ENCODE peak calls at places on chromosomes 3 and 15, in six cellular contexts. One of them, this sample, is unnamed.
A peak's percentile ranks its signal among the peaks of the same experiment; 100 is the strongest.

GRCh38 chr3:171781711-171782127 is 28.6 kb downstream of the PLD1 start:
- DNase-seq in left ventricle myocardium inferior: no peak
- DNase-seq in neuronal stem cell: no peak
- DNase-seq in iPS DF 6.9: no peak
- DNase-seq in right atrium auricular region: no peak
- DNase-seq in tibial nerve: no peak
- DNase-seq in this sample: peak; percentile 90

GRCh38 chr3:121995190-121996137 is 26.6 kb downstream of the ILDR1 start:
- DNase-seq in neuronal stem cell: peak; percentile 35
- DNase-seq in left ventricle myocardium inferior: peak; percentile 31
- DNase-seq in iPS DF 6.9: peak; percentile 72
- DNase-seq in right atrium auricular region: peak; percentile 61
- DNase-seq in tibial nerve: peak; percentile 20
- DNase-seq in this sample: peak; percentile 76

GRCh38 chr3:156216852-156217251 is 96.5 kb downstream of the KCNAB1 start:
- DNase-seq in tibial nerve: no peak
- DNase-seq in iPS DF 6.9: no peak
- DNase-seq in right atrium auricular region: no peak
- DNase-seq in left ventricle myocardium inferior: no peak
- DNase-seq in neuronal stem cell: no peak
- DNase-seq in this sample: no peak

GRCh38 chr15:43776101-43776717 is 557 bp downstream of the ELL3 start:
- DNase-seq in tibial nerve: no peak
- DNase-seq in iPS DF 6.9: no peak
- DNase-seq in left ventricle myocardium inferior: no peak
- DNase-seq in right atrium auricular region: no peak
- DNase-seq in neuronal stem cell: peak; percentile 14
- DNase-seq in this sample: no peak

GRCh38 chr3:178750639-178751038 is 214.4 kb downstream of the KCNMB2 start:
- DNase-seq in iPS DF 6.9: no peak
- DNase-seq in left ventricle myocardium inferior: no peak
- DNase-seq in tibial nerve: no peak
- DNase-seq in neuronal stem cell: no peak
- DNase-seq in right atrium auricular region: no peak
- DNase-seq in this sample: no peak

GRCh38 chr3:66418432-66419052 is 82.3 kb downstream of the LRIG1 start:
- DNase-seq in tibial nerve: no peak
- DNase-seq in left ventricle myocardium inferior: peak; percentile 51
- DNase-seq in neuronal stem cell: no peak
- DNase-seq in right atrium auricular region: no peak
- DNase-seq in iPS DF 6.9: no peak
- DNase-seq in this sample: no peak

GRCh38 chr3:87145553-87145952 is 81.6 kb upstream of the CHMP2B start:
- DNase-seq in tibial nerve: no peak
- DNase-seq in iPS DF 6.9: peak; percentile 66
- DNase-seq in left ventricle myocardium inferior: no peak
- DNase-seq in neuronal stem cell: no peak
- DNase-seq in right atrium auricular region: no peak
- DNase-seq in this sample: peak; percentile 27

GRCh38 chr3:118970819-118971218 is 63.8 kb downstream of the IGSF11 start:
- DNase-seq in neuronal stem cell: no peak
- DNase-seq in tibial nerve: no peak
- DNase-seq in right atrium auricular region: no peak
- DNase-seq in iPS DF 6.9: no peak
- DNase-seq in left ventricle myocardium inferior: no peak
- DNase-seq in this sample: no peak

GRCh38 chr3:32438596-32439344 is 47.1 kb downstream of the CMTM7 start:
- DNase-seq in iPS DF 6.9: no peak
- DNase-seq in tibial nerve: no peak
- DNase-seq in neuronal stem cell: no peak
- DNase-seq in left ventricle myocardium inferior: no peak
- DNase-seq in right atrium auricular region: peak; percentile 38
- DNase-seq in this sample: no peak

GRCh38 chr15:35696767-35697231 is 150.8 kb upstream of the DPH6 start:
- DNase-seq in iPS DF 6.9: no peak
- DNase-seq in tibial nerve: no peak
- DNase-seq in right atrium auricular region: no peak
- DNase-seq in left ventricle myocardium inferior: no peak
- DNase-seq in neuronal stem cell: no peak
- DNase-seq in this sample: peak; percentile 80

GRCh38 chr3:45124379-45124778 is 21.8 kb downstream of the CDCP1 start:
- DNase-seq in left ventricle myocardium inferior: no peak
- DNase-seq in right atrium auricular region: no peak
- DNase-seq in tibial nerve: no peak
- DNase-seq in iPS DF 6.9: no peak
- DNase-seq in neuronal stem cell: no peak
- DNase-seq in this sample: peak; percentile 86

GRCh38 chr3:151169700-151170224 is 33.3 kb downstream of the GPR171 start:
- DNase-seq in iPS DF 6.9: no peak
- DNase-seq in left ventricle myocardium inferior: peak; percentile 55
- DNase-seq in neuronal stem cell: no peak
- DNase-seq in right atrium auricular region: peak; percentile 75
- DNase-seq in tibial nerve: no peak
- DNase-seq in this sample: peak; percentile 21

GRCh38 chr3:177039875-177040274 is 157.4 kb downstream of the TBL1XR1 start:
- DNase-seq in iPS DF 6.9: no peak
- DNase-seq in tibial nerve: no peak
- DNase-seq in right atrium auricular region: no peak
- DNase-seq in left ventricle myocardium inferior: no peak
- DNase-seq in neuronal stem cell: no peak
- DNase-seq in this sample: no peak

GRCh38 chr15:32643907-32644445 is 2.5 kb downstream of the SCG5 start:
- DNase-seq in right atrium auricular region: no peak
- DNase-seq in tibial nerve: no peak
- DNase-seq in iPS DF 6.9: no peak
- DNase-seq in neuronal stem cell: no peak
- DNase-seq in left ventricle myocardium inferior: no peak
- DNase-seq in this sample: no peak

GRCh38 chr3:176193032-176193698 is 1004.1 kb downstream of the TBL1XR1 start:
- DNase-seq in neuronal stem cell: no peak
- DNase-seq in right atrium auricular region: no peak
- DNase-seq in left ventricle myocardium inferior: no peak
- DNase-seq in tibial nerve: no peak
- DNase-seq in iPS DF 6.9: no peak
- DNase-seq in this sample: no peak

GRCh38 chr15:90035095-90035834 is 34.1 kb downstream of the ZNF710 start:
- DNase-seq in tibial nerve: no peak
- DNase-seq in iPS DF 6.9: no peak
- DNase-seq in left ventricle myocardium inferior: peak; percentile 45
- DNase-seq in right atrium auricular region: peak; percentile 71
- DNase-seq in neuronal stem cell: no peak
- DNase-seq in this sample: peak; percentile 67

GRCh38 chr3:193829781-193830180 is 236.8 kb downstream of the OPA1 start:
- DNase-seq in left ventricle myocardium inferior: no peak
- DNase-seq in tibial nerve: no peak
- DNase-seq in iPS DF 6.9: no peak
- DNase-seq in right atrium auricular region: no peak
- DNase-seq in neuronal stem cell: no peak
- DNase-seq in this sample: peak; percentile 38

GRCh38 chr15:92914103-92914499 is 14.0 kb downstream of the CHD2 start:
- DNase-seq in tibial nerve: no peak
- DNase-seq in left ventricle myocardium inferior: no peak
- DNase-seq in neuronal stem cell: no peak
- DNase-seq in iPS DF 6.9: no peak
- DNase-seq in right atrium auricular region: no peak
- DNase-seq in this sample: no peak

GRCh38 chr3:279325-279724 is 82.8 kb downstream of the CHL1 start:
- DNase-seq in right atrium auricular region: no peak
- DNase-seq in neuronal stem cell: no peak
- DNase-seq in iPS DF 6.9: no peak
- DNase-seq in tibial nerve: no peak
- DNase-seq in left ventricle myocardium inferior: no peak
- DNase-seq in this sample: no peak

GRCh38 chr15:62059818-62060115 is 480 bp downstream of the VPS13C start:
- DNase-seq in iPS DF 6.9: no peak
- DNase-seq in right atrium auricular region: no peak
- DNase-seq in neuronal stem cell: no peak
- DNase-seq in left ventricle myocardium inferior: peak; percentile 49
- DNase-seq in tibial nerve: peak; percentile 15
- DNase-seq in this sample: peak; percentile 48

GRCh38 chr3:13853978-13854296 is 25.9 kb downstream of the WNT7A start:
- DNase-seq in left ventricle myocardium inferior: no peak
- DNase-seq in iPS DF 6.9: no peak
- DNase-seq in tibial nerve: no peak
- DNase-seq in neuronal stem cell: no peak
- DNase-seq in right atrium auricular region: no peak
- DNase-seq in this sample: no peak

GRCh38 chr3:103158183-103158582 is 723.4 kb downstream of the ZPLD1 start:
- DNase-seq in iPS DF 6.9: no peak
- DNase-seq in right atrium auricular region: no peak
- DNase-seq in left ventricle myocardium inferior: no peak
- DNase-seq in tibial nerve: no peak
- DNase-seq in neuronal stem cell: no peak
- DNase-seq in this sample: no peak
- H3K4me3 ChIP-seq in iPS DF 6.9: no peak overlapping the region
- H3K4me3 ChIP-seq in right atrium auricular region: no peak overlapping the region
- H3K4me3 ChIP-seq in left ventricle myocardium inferior: no peak overlapping the region
- H3K4me3 ChIP-seq in tibial nerve: no peak overlapping the region
- H3K4me3 ChIP-seq in neuronal stem cell: no peak overlapping the region
- H3K4me3 ChIP-seq in this sample: no peak overlapping the region

GRCh38 chr3:62366093-62366419 is 7.3 kb downstream of the FEZF2 start:
- DNase-seq in iPS DF 6.9: no peak
- DNase-seq in tibial nerve: no peak
- DNase-seq in neuronal stem cell: no peak
- DNase-seq in left ventricle myocardium inferior: no peak
- DNase-seq in right atrium auricular region: no peak
- DNase-seq in this sample: no peak
- H3K4me3 ChIP-seq in iPS DF 6.9: no peak overlapping the region
- H3K4me3 ChIP-seq in tibial nerve: no peak overlapping the region
- H3K4me3 ChIP-seq in neuronal stem cell: no peak overlapping the region
- H3K4me3 ChIP-seq in left ventricle myocardium inferior: no peak overlapping the region
- H3K4me3 ChIP-seq in right atrium auricular region: no peak overlapping the region
- H3K4me3 ChIP-seq in this sample: no peak overlapping the region

GRCh38 chr3:143830063-143830462 is 18.2 kb downstream of the SLC9A9 start:
- DNase-seq in neuronal stem cell: no peak
- DNase-seq in right atrium auricular region: no peak
- DNase-seq in iPS DF 6.9: no peak
- DNase-seq in left ventricle myocardium inferior: no peak
- DNase-seq in tibial nerve: no peak
- DNase-seq in this sample: no peak

GRCh38 chr3:143831208-143831607 is 17.1 kb downstream of the SLC9A9 start:
- DNase-seq in right atrium auricular region: no peak
- DNase-seq in left ventricle myocardium inferior: no peak
- DNase-seq in tibial nerve: no peak
- DNase-seq in neuronal stem cell: no peak
- DNase-seq in iPS DF 6.9: no peak
- DNase-seq in this sample: peak; percentile 53

GRCh38 chr3:143835312-143835711 is 13.0 kb downstream of the SLC9A9 start:
- DNase-seq in neuronal stem cell: no peak
- DNase-seq in left ventricle myocardium inferior: no peak
- DNase-seq in tibial nerve: no peak
- DNase-seq in right atrium auricular region: no peak
- DNase-seq in iPS DF 6.9: no peak
- DNase-seq in this sample: no peak

GRCh38 chr3:143832433-143832832 is 15.8 kb downstream of the SLC9A9 start:
- DNase-seq in iPS DF 6.9: no peak
- DNase-seq in left ventricle myocardium inferior: no peak
- DNase-seq in right atrium auricular region: no peak
- DNase-seq in neuronal stem cell: no peak
- DNase-seq in tibial nerve: no peak
- DNase-seq in this sample: no peak

DNA sequence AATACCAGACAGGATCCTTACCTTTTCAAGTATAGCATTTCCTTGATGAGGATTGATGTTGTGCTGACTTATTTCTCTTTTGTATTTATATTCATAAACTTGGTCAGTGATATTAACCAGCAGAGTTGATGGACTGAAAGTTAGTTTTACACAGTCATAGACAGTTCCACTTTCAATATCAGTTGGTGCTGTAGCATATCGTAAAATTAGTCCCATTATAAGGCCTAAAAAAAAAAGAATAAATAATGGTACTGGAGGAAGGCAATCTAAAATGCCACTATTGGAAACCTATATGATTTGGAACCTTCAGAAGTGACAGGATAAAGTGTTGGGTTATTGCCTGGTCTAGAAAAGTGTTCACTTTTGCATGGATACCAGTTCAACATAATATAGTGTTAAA is 16.3 kb downstream of the SLC9A9 start:
- DNase-seq in tibial nerve: no peak
- DNase-seq in iPS DF 6.9: no peak
- DNase-seq in neuronal stem cell: no peak
- DNase-seq in left ventricle myocardium inferior: no peak
- DNase-seq in right atrium auricular region: no peak
- DNase-seq in this sample: no peak
- H3K4me3 ChIP-seq in tibial nerve: no peak overlapping the region
- H3K4me3 ChIP-seq in iPS DF 6.9: no peak overlapping the region
- H3K4me3 ChIP-seq in neuronal stem cell: no peak overlapping the region
- H3K4me3 ChIP-seq in left ventricle myocardium inferior: no peak overlapping the region
- H3K4me3 ChIP-seq in right atrium auricular region: no peak overlapping the region
- H3K4me3 ChIP-seq in this sample: no peak overlapping the region

DNA sequence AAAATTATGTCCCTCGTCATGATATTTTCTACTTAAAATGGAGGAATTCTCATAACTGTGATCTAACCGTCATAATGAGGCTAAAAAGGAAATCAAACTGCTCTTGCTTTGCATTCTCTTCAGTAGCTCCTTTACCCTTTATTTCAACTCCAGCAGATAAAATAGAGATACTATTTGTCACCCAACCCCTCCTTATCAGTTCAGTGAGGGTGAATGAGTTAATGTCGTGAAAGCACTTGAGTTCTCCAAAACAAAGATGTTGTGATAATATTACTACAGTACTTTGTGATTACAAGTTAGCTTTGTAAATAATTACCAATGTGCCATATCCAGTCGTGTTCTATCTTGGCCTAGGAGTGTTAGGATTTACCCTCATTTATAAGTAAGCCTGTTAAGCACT is 63.4 kb upstream of the ANKRD28 start:
- DNase-seq in iPS DF 6.9: no peak
- DNase-seq in right atrium auricular region: no peak
- DNase-seq in neuronal stem cell: no peak
- DNase-seq in tibial nerve: no peak
- DNase-seq in left ventricle myocardium inferior: no peak
- DNase-seq in this sample: no peak
- H3K4me3 ChIP-seq in iPS DF 6.9: no peak overlapping the region
- H3K4me3 ChIP-seq in right atrium auricular region: no peak overlapping the region
- H3K4me3 ChIP-seq in neuronal stem cell: no peak overlapping the region
- H3K4me3 ChIP-seq in tibial nerve: no peak overlapping the region
- H3K4me3 ChIP-seq in left ventricle myocardium inferior: peak overlapping the region; percentile 97
- H3K4me3 ChIP-seq in this sample: no peak overlapping the region

DNA sequence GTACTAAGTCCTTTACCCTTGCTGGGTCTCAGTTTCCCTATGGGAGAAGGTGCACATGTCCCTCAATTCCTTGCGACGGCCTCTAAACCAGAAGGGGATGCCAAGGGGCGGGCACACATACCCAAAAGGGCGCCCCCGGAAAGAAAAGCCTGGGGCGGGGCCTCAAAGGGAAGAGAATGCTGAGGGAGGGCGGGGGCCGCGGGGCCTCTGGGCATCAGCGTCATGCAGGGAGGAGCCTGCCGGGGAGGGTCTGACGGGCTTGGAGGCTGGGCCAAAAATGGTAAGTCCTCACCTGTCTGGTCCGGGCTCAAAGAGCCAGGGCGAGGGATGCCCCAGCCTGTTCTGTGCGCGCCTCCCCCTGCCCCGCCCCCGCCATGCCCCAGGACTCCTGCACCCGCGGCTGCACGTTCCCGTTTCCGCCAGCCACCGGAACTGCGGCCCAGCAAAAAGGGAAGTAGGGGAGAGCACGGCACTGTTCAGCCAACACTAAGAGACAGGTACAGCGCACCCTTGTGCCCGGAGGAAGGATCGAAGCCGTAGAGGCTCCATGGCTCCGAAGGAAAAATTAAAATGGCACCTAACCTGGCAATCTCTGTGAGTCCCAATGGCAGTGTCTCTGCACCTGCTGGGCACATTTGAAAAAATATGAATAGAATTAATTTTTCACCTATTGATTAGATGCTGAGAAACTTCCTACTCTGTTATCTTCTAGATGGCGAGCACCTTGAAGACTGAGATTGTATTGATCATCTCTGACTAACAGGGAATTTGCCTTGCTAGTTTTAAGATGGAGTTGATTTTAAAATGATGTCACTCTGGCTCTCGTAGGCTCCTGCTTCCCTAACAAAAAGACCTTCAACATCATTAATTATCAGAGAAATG is at the start of gene DET1:
- DNase-seq in left ventricle myocardium inferior: peak; percentile 96
- DNase-seq in tibial nerve: peak; percentile 88
- DNase-seq in iPS DF 6.9: peak; percentile 84
- DNase-seq in right atrium auricular region: peak; percentile 95
- DNase-seq in neuronal stem cell: peak; percentile 81
- DNase-seq in this sample: peak; percentile 95
- H3K4me3 ChIP-seq in left ventricle myocardium inferior: peak within 1 kb of the TSS; percentile 79
- H3K4me3 ChIP-seq in tibial nerve: peak within 1 kb of the TSS; percentile 63
- H3K4me3 ChIP-seq in iPS DF 6.9: peak within 1 kb of the TSS; percentile 71
- H3K4me3 ChIP-seq in right atrium auricular region: peak within 1 kb of the TSS; percentile 68
- H3K4me3 ChIP-seq in neuronal stem cell: peak within 1 kb of the TSS; percentile 81
- H3K4me3 ChIP-seq in this sample: peak within 1 kb of the TSS; percentile 69

This sample was measured in cardiac fibroblast.